ENCODE peak calls at places on chromosomes 1 and 21, in seven cellular contexts. Y is fibroblast of lung, V is A549, C is AG08396, I is NCI-H69, P is spleen, Z is aorta. B is an unnamed sample.

GRCh38 chr1:210262167-210262896 is 29.7 kb downstream of the SERTAD4 start:
- DNase-seq in I (peak; percentile 6), Y (peak; percentile 88), Z (no peak), P (no peak), C (peak; percentile 60), V (no peak), B (peak; percentile 33)

GRCh38 chr1:24875976-24876609 is 54.0 kb downstream of the RUNX3 start:
- DNase-seq in I (no peak), V (no peak), Z (peak; percentile 23), P (no peak), Y (no peak), C (no peak), B (no peak)

GRCh38 chr1:216742625-216743024 is 19.4 kb upstream of the ESRRG start:
- DNase-seq in Z (no peak), V (no peak), C (no peak), P (no peak), Y (peak; percentile 56), I (peak; percentile 56), B (peak; percentile 17)

GRCh38 chr1:77342745-77343144 is 60.9 kb downstream of the AK5 start:
- DNase-seq in C (no peak), Y (no peak), Z (no peak), I (peak; percentile 78), P (no peak), V (peak; percentile 13), B (no peak)

GRCh38 chr1:75130865-75131592 is 3.2 kb upstream of the LHX8 start:
- DNase-seq in C (peak; percentile 4), Z (no peak), P (no peak), Y (no peak), I (no peak), V (no peak), B (no peak)

GRCh38 chr1:166884040-166884642 is 8.1 kb upstream of the TADA1 start:
- DNase-seq in Z (peak; percentile 83), V (peak; percentile 13), Y (no peak), I (no peak), P (peak; percentile 81), C (peak; percentile 65), B (peak; percentile 17)

GRCh38 chr21:41061701-41062100 is 106.3 kb upstream of the BACE2 start:
- DNase-seq in V (no peak), I (no peak), C (no peak), Z (no peak), P (no peak), Y (no peak), B (no peak)

GRCh38 chr1:212916395-212917133 is 33.8 kb upstream of the VASH2 start:
- DNase-seq in Z (peak; percentile 78), V (no peak), P (peak; percentile 74), I (peak; percentile 96), Y (peak; percentile 18), C (no peak), B (peak; percentile 24)

GRCh38 chr1:15245593-15246325 is 1.3 kb upstream of the FHAD1 start:
- DNase-seq in V (no peak), C (no peak), I (no peak), Z (no peak), P (no peak), Y (peak; percentile 51), B (peak; percentile 70)

GRCh38 chr21:29092102-29092959 is 18.9 kb upstream of the CCT8 start:
- DNase-seq in I (no peak), P (no peak), Y (peak; percentile 65), C (no peak), Z (no peak), V (no peak), B (peak; percentile 77)